ENCODE peak calls at places on chromosome X, in four cellular contexts. One of them, this sample, is unnamed.
A peak's percentile ranks its signal among the peaks of the same experiment; 100 is the strongest.

GRCh38 chrX:21998037-21998436 is 34.1 kb upstream of the PHEX start:
- DNase-seq in GM12865: no peak
- DNase-seq in effector memory CD4-positive, alpha-beta T cell: no peak
- DNase-seq in SK-N-SH: no peak
- DNase-seq in this sample: no peak

GRCh38 chrX:41333744-41333993 is 293 bp upstream of the DDX3X start:
- DNase-seq in GM12865: peak; percentile 92
- DNase-seq in effector memory CD4-positive, alpha-beta T cell: peak; percentile 64
- DNase-seq in SK-N-SH: no peak
- DNase-seq in this sample: peak; percentile 86

GRCh38 chrX:21479695-21480280 is 105.6 kb downstream of the CNKSR2 start:
- DNase-seq in effector memory CD4-positive, alpha-beta T cell: no peak
- DNase-seq in GM12865: peak; percentile 40
- DNase-seq in SK-N-SH: peak; percentile 33
- DNase-seq in this sample: peak; percentile 21

GRCh38 chrX:150649096-150649870 is 43.9 kb upstream of the MTMR1 start:
- DNase-seq in effector memory CD4-positive, alpha-beta T cell: no peak
- DNase-seq in SK-N-SH: no peak
- DNase-seq in GM12865: no peak
- DNase-seq in this sample: no peak

GRCh38 chrX:56978172-56978571 is 17.2 kb downstream of the SPIN3 start:
- DNase-seq in GM12865: peak; percentile 61
- DNase-seq in SK-N-SH: peak; percentile 39
- DNase-seq in effector memory CD4-positive, alpha-beta T cell: peak; percentile 8
- DNase-seq in this sample: peak; percentile 64

GRCh38 chrX:132631579-132632232 is 142.9 kb upstream of the MBNL3 start:
- DNase-seq in effector memory CD4-positive, alpha-beta T cell: no peak
- DNase-seq in GM12865: peak; percentile 23
- DNase-seq in SK-N-SH: peak; percentile 5
- DNase-seq in this sample: peak; percentile 21

GRCh38 chrX:15769300-15769954 is 20.9 kb upstream of the ZRSR2 start:
- DNase-seq in GM12865: no peak
- DNase-seq in SK-N-SH: no peak
- DNase-seq in effector memory CD4-positive, alpha-beta T cell: no peak
- DNase-seq in this sample: no peak

GRCh38 chrX:17679820-17680219 is 57.5 kb upstream of the SCML1 start:
- DNase-seq in GM12865: no peak
- DNase-seq in effector memory CD4-positive, alpha-beta T cell: no peak
- DNase-seq in SK-N-SH: no peak
- DNase-seq in this sample: no peak

GRCh38 chrX:25344191-25344936 is 328.6 kb upstream of the ARX start:
- DNase-seq in SK-N-SH: no peak
- DNase-seq in GM12865: no peak
- DNase-seq in effector memory CD4-positive, alpha-beta T cell: no peak
- DNase-seq in this sample: peak; percentile 3

GRCh38 chrX:15564981-15565579 is 35.7 kb downstream of the ACE2 start:
- DNase-seq in GM12865: peak; percentile 54
- DNase-seq in SK-N-SH: peak; percentile 27
- DNase-seq in effector memory CD4-positive, alpha-beta T cell: no peak
- DNase-seq in this sample: peak; percentile 5

GRCh38 chrX:663841-664240 is 33.2 kb downstream of the SHOX start:
- DNase-seq in SK-N-SH: no peak
- DNase-seq in effector memory CD4-positive, alpha-beta T cell: no peak
- DNase-seq in GM12865: no peak
- DNase-seq in this sample: no peak

GRCh38 chrX:96474357-96475125 is 210.1 kb upstream of the DIAPH2 start:
- DNase-seq in effector memory CD4-positive, alpha-beta T cell: no peak
- DNase-seq in SK-N-SH: no peak
- DNase-seq in GM12865: no peak
- DNase-seq in this sample: no peak

GRCh38 chrX:42678133-42678532 is 99.8 kb downstream of the PPP1R2C start:
- DNase-seq in SK-N-SH: no peak
- DNase-seq in GM12865: no peak
- DNase-seq in effector memory CD4-positive, alpha-beta T cell: no peak
- DNase-seq in this sample: no peak

GRCh38 chrX:125382148-125382628 is 62.5 kb downstream of the TEX13C start:
- DNase-seq in GM12865: no peak
- DNase-seq in SK-N-SH: no peak
- DNase-seq in effector memory CD4-positive, alpha-beta T cell: no peak
- DNase-seq in this sample: no peak

GRCh38 chrX:29431895-29432294 is 783.5 kb upstream of the MAGEB2 start:
- DNase-seq in effector memory CD4-positive, alpha-beta T cell: no peak
- DNase-seq in GM12865: no peak
- DNase-seq in SK-N-SH: no peak
- DNase-seq in this sample: no peak

GRCh38 chrX:45191383-45191782 is 9.3 kb downstream of the DIPK2B start:
- DNase-seq in SK-N-SH: no peak
- DNase-seq in effector memory CD4-positive, alpha-beta T cell: no peak
- DNase-seq in GM12865: peak; percentile 3
- DNase-seq in this sample: no peak

GRCh38 chrX:21412029-21412428 is 37.8 kb downstream of the CNKSR2 start:
- DNase-seq in effector memory CD4-positive, alpha-beta T cell: no peak
- DNase-seq in GM12865: no peak
- DNase-seq in SK-N-SH: no peak
- DNase-seq in this sample: no peak

GRCh38 chrX:96432647-96433046 is 252.0 kb upstream of the DIAPH2 start:
- DNase-seq in GM12865: no peak
- DNase-seq in SK-N-SH: no peak
- DNase-seq in effector memory CD4-positive, alpha-beta T cell: no peak
- DNase-seq in this sample: no peak

GRCh38 chrX:150202641-150203248 is 160.4 kb upstream of the MAMLD1 start:
- DNase-seq in SK-N-SH: no peak
- DNase-seq in GM12865: no peak
- DNase-seq in effector memory CD4-positive, alpha-beta T cell: no peak
- DNase-seq in this sample: no peak

GRCh38 chrX:72128881-72129280 is 2.8 kb downstream of the RTL5 start:
- DNase-seq in effector memory CD4-positive, alpha-beta T cell: no peak
- DNase-seq in GM12865: peak; percentile 18
- DNase-seq in SK-N-SH: peak; percentile 49
- DNase-seq in this sample: no peak

GRCh38 chrX:24203072-24203808 is 53.7 kb downstream of the ZFX start:
- DNase-seq in effector memory CD4-positive, alpha-beta T cell: no peak
- DNase-seq in GM12865: no peak
- DNase-seq in SK-N-SH: no peak
- DNase-seq in this sample: no peak

GRCh38 chrX:747176-747575 is 116.6 kb downstream of the SHOX start:
- DNase-seq in effector memory CD4-positive, alpha-beta T cell: no peak
- DNase-seq in GM12865: no peak
- DNase-seq in SK-N-SH: no peak
- DNase-seq in this sample: no peak

GRCh38 chrX:139448996-139449395 is 81.5 kb upstream of the F9 start:
- DNase-seq in SK-N-SH: no peak
- DNase-seq in GM12865: no peak
- DNase-seq in effector memory CD4-positive, alpha-beta T cell: no peak
- DNase-seq in this sample: no peak

GRCh38 chrX:56932653-56933339 is 62.5 kb downstream of the SPIN3 start:
- DNase-seq in GM12865: no peak
- DNase-seq in SK-N-SH: no peak
- DNase-seq in effector memory CD4-positive, alpha-beta T cell: no peak
- DNase-seq in this sample: no peak

DNA sequence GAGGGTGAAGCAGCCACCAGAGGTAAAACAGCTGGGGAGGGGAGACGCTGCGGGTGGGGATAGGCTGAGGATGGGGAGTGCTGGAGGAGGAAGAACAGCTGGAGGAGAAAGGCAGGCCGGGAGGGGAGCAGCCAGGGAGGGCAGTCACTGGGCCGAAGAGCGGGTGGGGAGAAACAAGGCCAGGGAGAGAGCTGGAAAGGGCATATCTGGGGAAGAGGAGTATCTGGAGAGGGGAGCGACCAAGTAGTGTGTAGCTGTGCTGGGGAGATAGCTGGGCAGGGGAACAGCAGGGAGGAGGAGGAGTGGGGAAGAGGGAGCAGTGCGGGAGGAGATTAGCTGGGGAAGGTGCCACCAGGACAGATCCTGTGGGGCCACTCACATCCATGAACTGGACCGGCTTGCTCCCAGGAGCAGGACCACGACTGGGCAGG is 2.7 kb downstream of the SLC38A5 start:
- DNase-seq in GM12865: no peak
- DNase-seq in SK-N-SH: no peak
- DNase-seq in effector memory CD4-positive, alpha-beta T cell: no peak
- DNase-seq in this sample: no peak
- H3K4me3 ChIP-seq in GM12865: peak overlapping the region; percentile 85
- H3K4me3 ChIP-seq in SK-N-SH: no peak overlapping the region
- H3K4me3 ChIP-seq in effector memory CD4-positive, alpha-beta T cell: no peak overlapping the region
- H3K4me3 ChIP-seq in this sample: no peak overlapping the region

GRCh38 chrX:46398874-46399273 is 146.3 kb downstream of the ZNF674 start:
- DNase-seq in effector memory CD4-positive, alpha-beta T cell: no peak
- DNase-seq in SK-N-SH: no peak
- DNase-seq in GM12865: no peak
- DNase-seq in this sample: no peak
- H3K4me3 ChIP-seq in effector memory CD4-positive, alpha-beta T cell: no peak overlapping the region
- H3K4me3 ChIP-seq in SK-N-SH: no peak overlapping the region
- H3K4me3 ChIP-seq in GM12865: no peak overlapping the region
- H3K4me3 ChIP-seq in this sample: no peak overlapping the region

GRCh38 chrX:77528034-77528433 is 80.8 kb downstream of the FGF16 start:
- DNase-seq in GM12865: no peak
- DNase-seq in effector memory CD4-positive, alpha-beta T cell: no peak
- DNase-seq in SK-N-SH: peak; percentile 56
- DNase-seq in this sample: no peak

GRCh38 chrX:77527233-77528001 is 80.2 kb downstream of the FGF16 start:
- DNase-seq in effector memory CD4-positive, alpha-beta T cell: no peak
- DNase-seq in SK-N-SH: peak; percentile 77
- DNase-seq in GM12865: no peak
- DNase-seq in this sample: no peak
- H3K4me3 ChIP-seq in effector memory CD4-positive, alpha-beta T cell: no peak overlapping the region
- H3K4me3 ChIP-seq in SK-N-SH: no peak overlapping the region
- H3K4me3 ChIP-seq in GM12865: no peak overlapping the region
- H3K4me3 ChIP-seq in this sample: no peak overlapping the region

GRCh38 chrX:11758400-11759171 is 549 bp downstream of the MSL3 start:
- DNase-seq in effector memory CD4-positive, alpha-beta T cell: peak; percentile 83
- DNase-seq in SK-N-SH: peak; percentile 86
- DNase-seq in GM12865: peak; percentile 93
- DNase-seq in this sample: peak; percentile 75

GRCh38 chrX:11760958-11761357 is 2.9 kb downstream of the MSL3 start:
- DNase-seq in GM12865: no peak
- DNase-seq in effector memory CD4-positive, alpha-beta T cell: no peak
- DNase-seq in SK-N-SH: no peak
- DNase-seq in this sample: no peak

GRCh38 chrX:11759172-11759460 is 1.1 kb downstream of the MSL3 start:
- DNase-seq in GM12865: no peak
- DNase-seq in SK-N-SH: no peak
- DNase-seq in effector memory CD4-positive, alpha-beta T cell: no peak
- DNase-seq in this sample: no peak

GRCh38 chrX:11757729-11758399 is at the start of gene MSL3:
- DNase-seq in effector memory CD4-positive, alpha-beta T cell: peak; percentile 49
- DNase-seq in SK-N-SH: peak; percentile 87
- DNase-seq in GM12865: peak; percentile 80
- DNase-seq in this sample: peak; percentile 6

GRCh38 chrX:11759461-11760311 is 1.6 kb downstream of the MSL3 start:
- DNase-seq in effector memory CD4-positive, alpha-beta T cell: peak; percentile 73
- DNase-seq in GM12865: peak; percentile 93
- DNase-seq in SK-N-SH: peak; percentile 76
- DNase-seq in this sample: peak; percentile 85
- H3K4me3 ChIP-seq in effector memory CD4-positive, alpha-beta T cell: peak overlapping the region; percentile 82
- H3K4me3 ChIP-seq in GM12865: peak overlapping the region; percentile 70
- H3K4me3 ChIP-seq in SK-N-SH: peak overlapping the region; percentile 80
- H3K4me3 ChIP-seq in this sample: peak overlapping the region; percentile 80

GRCh38 chrX:103175944-103176753 is 38.8 kb upstream of the BEX4 start:
- DNase-seq in GM12865: peak; percentile 41
- DNase-seq in SK-N-SH: peak; percentile 67
- DNase-seq in effector memory CD4-positive, alpha-beta T cell: peak; percentile 29
- DNase-seq in this sample: peak; percentile 24
- H3K4me3 ChIP-seq in GM12865: no peak overlapping the region
- H3K4me3 ChIP-seq in SK-N-SH: peak overlapping the region; percentile 15
- H3K4me3 ChIP-seq in effector memory CD4-positive, alpha-beta T cell: no peak overlapping the region
- H3K4me3 ChIP-seq in this sample: no peak overlapping the region

GRCh38 chrX:86149089-86149488 is 838 bp downstream of the DACH2 start:
- DNase-seq in effector memory CD4-positive, alpha-beta T cell: no peak
- DNase-seq in SK-N-SH: no peak
- DNase-seq in GM12865: no peak
- DNase-seq in this sample: no peak
- H3K4me3 ChIP-seq in effector memory CD4-positive, alpha-beta T cell: no peak overlapping the region
- H3K4me3 ChIP-seq in SK-N-SH: no peak overlapping the region
- H3K4me3 ChIP-seq in GM12865: no peak overlapping the region
- H3K4me3 ChIP-seq in this sample: no peak overlapping the region

GRCh38 chrX:103793541-103793932 is 16.9 kb downstream of the PLP1 start:
- DNase-seq in GM12865: no peak
- DNase-seq in effector memory CD4-positive, alpha-beta T cell: no peak
- DNase-seq in SK-N-SH: no peak
- DNase-seq in this sample: no peak
- H3K4me3 ChIP-seq in GM12865: no peak overlapping the region
- H3K4me3 ChIP-seq in effector memory CD4-positive, alpha-beta T cell: no peak overlapping the region
- H3K4me3 ChIP-seq in SK-N-SH: peak overlapping the region; percentile 17
- H3K4me3 ChIP-seq in this sample: no peak overlapping the region

GRCh38 chrX:51742586-51742985 is 656 bp upstream of the GSPT2 start:
- DNase-seq in GM12865: no peak
- DNase-seq in SK-N-SH: peak; percentile 2
- DNase-seq in effector memory CD4-positive, alpha-beta T cell: no peak
- DNase-seq in this sample: no peak
- H3K4me3 ChIP-seq in GM12865: peak overlapping the region; percentile 84
- H3K4me3 ChIP-seq in SK-N-SH: no peak overlapping the region
- H3K4me3 ChIP-seq in effector memory CD4-positive, alpha-beta T cell: no peak overlapping the region
- H3K4me3 ChIP-seq in this sample: peak overlapping the region; percentile 70

DNA sequence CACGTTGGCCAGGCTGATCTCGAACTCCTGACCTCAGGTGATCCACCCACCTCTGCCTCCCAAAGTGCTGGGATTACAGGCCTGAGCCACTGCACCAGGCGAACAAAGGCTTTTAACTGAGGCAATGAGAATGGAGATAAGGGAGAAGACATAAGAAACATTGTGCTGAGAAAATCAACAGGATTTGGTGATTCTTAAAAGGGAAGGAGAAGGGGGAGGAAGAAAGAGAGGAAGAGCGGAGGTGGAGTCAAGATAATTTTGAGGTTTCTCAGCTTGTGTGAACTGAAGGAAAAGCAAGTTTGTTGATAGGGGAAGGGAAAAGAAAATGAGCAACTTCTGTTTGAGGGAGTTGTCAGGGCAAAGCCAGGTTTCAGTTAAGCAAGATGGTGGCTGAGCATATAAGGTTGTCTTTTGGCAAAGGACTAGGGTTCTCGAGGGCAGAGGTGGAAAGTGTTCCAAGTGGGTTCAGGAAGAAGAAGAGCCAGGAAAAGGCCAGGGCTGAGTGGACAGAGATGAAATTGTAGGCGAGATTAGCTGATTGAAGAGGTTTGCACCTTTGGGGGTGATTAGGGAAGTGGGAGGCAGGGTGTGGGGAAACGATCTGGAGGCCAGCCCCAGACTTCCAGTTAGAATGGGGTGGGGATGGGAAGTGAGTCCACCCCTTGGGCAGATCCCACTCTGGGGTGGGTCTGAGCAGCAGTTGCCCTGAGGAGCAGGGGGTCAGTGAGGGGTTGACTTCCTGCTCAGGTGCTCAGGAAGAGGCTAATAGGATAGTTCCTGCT is 7.8 kb downstream of the DOCK11 start:
- DNase-seq in SK-N-SH: no peak
- DNase-seq in GM12865: no peak
- DNase-seq in effector memory CD4-positive, alpha-beta T cell: no peak
- DNase-seq in this sample: no peak
- H3K4me3 ChIP-seq in SK-N-SH: no peak overlapping the region
- H3K4me3 ChIP-seq in GM12865: no peak overlapping the region
- H3K4me3 ChIP-seq in effector memory CD4-positive, alpha-beta T cell: no peak overlapping the region
- H3K4me3 ChIP-seq in this sample: no peak overlapping the region

GRCh38 chrX:40084471-40084870 is 13.3 kb downstream of the BCOR start:
- DNase-seq in effector memory CD4-positive, alpha-beta T cell: no peak
- DNase-seq in SK-N-SH: no peak
- DNase-seq in GM12865: no peak
- DNase-seq in this sample: no peak
- H3K4me3 ChIP-seq in effector memory CD4-positive, alpha-beta T cell: peak overlapping the region; percentile 24
- H3K4me3 ChIP-seq in SK-N-SH: no peak overlapping the region
- H3K4me3 ChIP-seq in GM12865: no peak overlapping the region
- H3K4me3 ChIP-seq in this sample: no peak overlapping the region

This sample was measured in Jurkat, Clone E6-1.